ENCODE peak calls at places on chromosomes 7 and 10, in five cellular contexts. One of them, this sample, is unnamed.

GRCh38 chr7:90267263-90267858 is 22.4 kb downstream of the CFAP69 start:
- DNase-seq in ovary: no peak
- DNase-seq in HL-60: no peak
- DNase-seq in GM23338: no peak
- DNase-seq in SJSA1: no peak
- DNase-seq in this sample: no peak

GRCh38 chr7:104951546-104951945 is 62.5 kb upstream of the KMT2E start:
- DNase-seq in ovary: no peak
- DNase-seq in HL-60: no peak
- DNase-seq in GM23338: no peak
- DNase-seq in SJSA1: no peak
- DNase-seq in this sample: no peak

GRCh38 chr10:72303424-72304128 is 29.9 kb downstream of the DDIT4 start:
- DNase-seq in ovary: no peak
- DNase-seq in HL-60: no peak
- DNase-seq in GM23338: no peak
- DNase-seq in SJSA1: no peak
- DNase-seq in this sample: no peak

GRCh38 chr10:131087464-131088215 is 223.9 kb downstream of the TCERG1L start:
- DNase-seq in ovary: no peak
- DNase-seq in HL-60: no peak
- DNase-seq in GM23338: no peak
- DNase-seq in SJSA1: no peak
- DNase-seq in this sample: no peak

GRCh38 chr10:95519132-95519487 is 42.1 kb downstream of the SORBS1 start:
- DNase-seq in ovary: no peak
- DNase-seq in HL-60: no peak
- DNase-seq in GM23338: no peak
- DNase-seq in SJSA1: no peak
- DNase-seq in this sample: no peak

GRCh38 chr10:77983384-77984341 is 45.7 kb downstream of the POLR3A start:
- DNase-seq in ovary: no peak
- DNase-seq in HL-60: no peak
- DNase-seq in GM23338: no peak
- DNase-seq in SJSA1: no peak
- DNase-seq in this sample: no peak

GRCh38 chr10:4382811-4383210 is 443.2 kb upstream of the AKR1E2 start:
- DNase-seq in ovary: no peak
- DNase-seq in HL-60: no peak
- DNase-seq in GM23338: no peak
- DNase-seq in SJSA1: no peak
- DNase-seq in this sample: no peak

GRCh38 chr7:89623018-89623672 is 531.1 kb upstream of the STEAP1 start:
- DNase-seq in ovary: peak; percentile 36
- DNase-seq in HL-60: no peak
- DNase-seq in GM23338: peak; percentile 66
- DNase-seq in SJSA1: no peak
- DNase-seq in this sample: no peak

GRCh38 chr10:48745662-48746245 is 61.1 kb downstream of the WDFY4 start:
- DNase-seq in ovary: no peak
- DNase-seq in HL-60: no peak
- DNase-seq in GM23338: peak; percentile 87
- DNase-seq in SJSA1: no peak
- DNase-seq in this sample: no peak

GRCh38 chr7:86930554-86931307 is 128.7 kb downstream of the ELAPOR2 start:
- DNase-seq in ovary: no peak
- DNase-seq in HL-60: no peak
- DNase-seq in GM23338: no peak
- DNase-seq in SJSA1: no peak
- DNase-seq in this sample: no peak

GRCh38 chr10:3172081-3172445 is 519 bp downstream of the PITRM1 start:
- DNase-seq in ovary: no peak
- DNase-seq in HL-60: peak; percentile 8
- DNase-seq in GM23338: peak; percentile 15
- DNase-seq in SJSA1: peak; percentile 53
- DNase-seq in this sample: no peak

GRCh38 chr7:22109761-22110160 is 164.1 kb upstream of the CDCA7L start:
- DNase-seq in ovary: peak; percentile 25
- DNase-seq in HL-60: no peak
- DNase-seq in GM23338: peak; percentile 82
- DNase-seq in SJSA1: peak; percentile 50
- DNase-seq in this sample: no peak

GRCh38 chr7:138891446-138891810 is 89.8 kb downstream of the KIAA1549 start:
- DNase-seq in ovary: no peak
- DNase-seq in HL-60: no peak
- DNase-seq in GM23338: no peak
- DNase-seq in SJSA1: no peak
- DNase-seq in this sample: no peak

GRCh38 chr10:61175331-61175730 is 231.3 kb upstream of the RHOBTB1 start:
- DNase-seq in ovary: no peak
- DNase-seq in HL-60: no peak
- DNase-seq in GM23338: no peak
- DNase-seq in SJSA1: no peak
- DNase-seq in this sample: no peak

DNA sequence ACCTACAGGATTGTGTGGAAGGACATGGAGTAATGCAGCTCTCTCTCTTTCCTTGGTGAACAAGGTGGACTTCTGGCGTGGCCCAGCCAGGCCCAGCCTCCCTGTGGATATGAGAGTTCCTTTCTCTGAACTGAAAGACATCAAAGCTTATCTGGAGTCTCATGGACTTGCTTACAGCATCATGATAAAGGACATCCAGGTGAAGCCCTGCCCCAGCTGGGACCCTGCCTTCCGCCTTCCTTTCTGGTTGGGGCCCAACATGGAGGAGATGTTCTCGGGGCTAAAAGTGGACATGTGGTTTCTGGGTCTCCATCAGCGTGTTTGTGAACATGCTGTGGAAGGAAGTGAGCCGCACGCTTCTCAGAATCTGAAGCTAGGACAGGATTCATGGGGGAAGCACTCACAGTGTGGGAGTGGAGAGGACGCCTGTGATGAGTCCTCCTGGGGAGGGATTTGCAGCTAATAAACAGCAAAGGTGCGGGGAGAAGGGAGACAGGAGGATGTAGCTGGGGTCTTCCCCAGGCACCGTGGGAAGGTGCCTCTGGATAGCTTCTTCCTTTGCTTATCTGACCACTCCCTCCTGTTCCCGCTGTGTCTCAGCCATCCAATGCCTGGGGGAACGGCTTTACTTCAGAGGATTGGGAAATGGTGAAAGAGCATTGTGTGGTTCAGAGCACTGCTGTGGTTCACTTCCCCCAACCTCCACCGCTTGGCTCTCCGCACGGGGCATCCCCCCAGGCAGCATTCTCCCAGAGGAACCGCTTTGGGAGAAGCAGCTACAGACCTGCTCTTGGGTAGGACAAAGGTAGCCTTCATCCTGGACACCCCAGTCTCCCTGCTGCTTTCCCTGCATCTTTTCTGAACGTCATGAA is 5.5 kb downstream of the CPA5 start:
- DNase-seq in ovary: no peak
- DNase-seq in HL-60: no peak
- DNase-seq in GM23338: no peak
- DNase-seq in SJSA1: no peak
- DNase-seq in this sample: no peak
- H3K27ac ChIP-seq in ovary: peak overlapping the region; percentile 30
- H3K27ac ChIP-seq in HL-60: no peak overlapping the region
- H3K27ac ChIP-seq in GM23338: no peak overlapping the region
- H3K27ac ChIP-seq in SJSA1: peak overlapping the region; percentile 22
- H3K27ac ChIP-seq in this sample: no peak overlapping the region

DNA sequence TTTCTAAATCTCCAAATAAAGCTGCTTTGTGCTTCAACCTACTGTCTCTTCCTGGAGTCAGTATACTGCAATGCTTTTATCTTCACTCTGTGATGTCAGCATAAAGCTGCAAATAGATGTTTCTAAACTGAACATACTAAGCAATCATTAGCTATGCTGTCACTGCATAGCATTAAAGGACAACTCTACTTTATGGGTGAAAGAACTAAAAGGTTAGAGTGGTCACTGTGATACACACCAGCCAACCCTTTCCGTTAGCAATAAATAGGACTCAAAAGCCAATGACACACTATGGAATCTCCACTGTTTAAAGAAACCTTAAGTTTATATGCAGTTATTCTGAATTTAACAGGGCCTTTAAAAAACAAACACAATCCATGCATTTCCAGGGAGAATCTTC is 1.8 kb downstream of the CCDC186 start:
- DNase-seq in ovary: no peak
- DNase-seq in HL-60: no peak
- DNase-seq in GM23338: no peak
- DNase-seq in SJSA1: no peak
- DNase-seq in this sample: no peak
- H3K27ac ChIP-seq in ovary: peak overlapping the region; percentile 90
- H3K27ac ChIP-seq in HL-60: no peak overlapping the region
- H3K27ac ChIP-seq in GM23338: no peak overlapping the region
- H3K27ac ChIP-seq in SJSA1: no peak overlapping the region
- H3K27ac ChIP-seq in this sample: peak overlapping the region; percentile 23

DNA sequence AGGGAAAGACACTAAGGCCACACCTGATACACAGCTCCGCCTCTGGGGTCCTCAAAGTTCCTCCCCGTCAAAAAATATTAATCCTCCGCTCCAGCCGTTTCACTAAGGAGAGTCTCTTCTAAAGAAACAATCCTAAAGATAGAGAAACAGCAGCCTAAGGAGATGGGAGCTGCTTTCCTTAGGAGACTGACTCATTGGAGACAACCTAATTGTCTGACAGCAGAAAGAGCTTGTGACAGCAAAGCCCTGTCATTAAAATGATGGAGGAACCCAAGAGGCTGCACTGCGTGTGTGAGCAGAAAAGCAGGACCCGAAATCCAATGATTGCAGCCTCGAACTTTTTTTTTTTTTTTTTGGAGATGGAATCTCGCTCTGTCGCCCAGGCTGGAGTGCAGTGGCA is 44.0 kb upstream of the TNRC18 start:
- DNase-seq in ovary: no peak
- DNase-seq in HL-60: no peak
- DNase-seq in GM23338: no peak
- DNase-seq in SJSA1: no peak
- DNase-seq in this sample: no peak
- H3K27ac ChIP-seq in ovary: no peak overlapping the region
- H3K27ac ChIP-seq in HL-60: no peak overlapping the region
- H3K27ac ChIP-seq in GM23338: no peak overlapping the region
- H3K27ac ChIP-seq in SJSA1: no peak overlapping the region
- H3K27ac ChIP-seq in this sample: no peak overlapping the region

DNA sequence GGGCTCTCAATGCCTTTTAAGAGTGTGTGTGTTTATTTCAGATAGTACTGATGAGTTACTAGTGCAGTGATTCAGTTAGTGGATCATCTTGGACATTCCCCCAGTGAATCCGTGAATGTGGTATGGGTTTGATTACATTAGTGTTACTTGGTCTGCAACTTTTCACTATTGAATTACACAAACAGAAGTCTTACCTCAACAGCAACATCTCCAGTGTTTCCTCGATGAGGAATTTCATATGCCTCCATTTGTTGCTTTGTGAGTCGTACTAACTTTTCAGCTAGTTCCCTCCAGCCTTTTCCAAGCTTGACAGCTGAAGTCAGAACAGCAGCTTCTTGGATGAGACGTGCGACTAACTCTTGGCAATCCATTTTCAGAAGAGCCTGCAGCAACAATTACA is 63.2 kb downstream of the MACC1 start:
- DNase-seq in ovary: no peak
- DNase-seq in HL-60: no peak
- DNase-seq in GM23338: no peak
- DNase-seq in SJSA1: no peak
- DNase-seq in this sample: no peak
- H3K27ac ChIP-seq in ovary: no peak overlapping the region
- H3K27ac ChIP-seq in HL-60: no peak overlapping the region
- H3K27ac ChIP-seq in GM23338: no peak overlapping the region
- H3K27ac ChIP-seq in SJSA1: no peak overlapping the region
- H3K27ac ChIP-seq in this sample: no peak overlapping the region

GRCh38 chr7:45239486-45239885 is 81.9 kb downstream of the RAMP3 start:
- DNase-seq in ovary: no peak
- DNase-seq in HL-60: no peak
- DNase-seq in GM23338: no peak
- DNase-seq in SJSA1: no peak
- DNase-seq in this sample: no peak
- H3K27ac ChIP-seq in ovary: no peak overlapping the region
- H3K27ac ChIP-seq in HL-60: no peak overlapping the region
- H3K27ac ChIP-seq in GM23338: no peak overlapping the region
- H3K27ac ChIP-seq in SJSA1: no peak overlapping the region
- H3K27ac ChIP-seq in this sample: no peak overlapping the region

GRCh38 chr7:94654764-94655561 is 970 bp downstream of the SGCE start:
- DNase-seq in ovary: peak; percentile 64
- DNase-seq in HL-60: no peak
- DNase-seq in GM23338: peak; percentile 48
- DNase-seq in SJSA1: no peak
- DNase-seq in this sample: no peak
- H3K27ac ChIP-seq in ovary: peak overlapping the region; percentile 90
- H3K27ac ChIP-seq in HL-60: no peak overlapping the region
- H3K27ac ChIP-seq in GM23338: no peak overlapping the region
- H3K27ac ChIP-seq in SJSA1: peak overlapping the region; percentile 87
- H3K27ac ChIP-seq in this sample: peak overlapping the region; percentile 59

DNA sequence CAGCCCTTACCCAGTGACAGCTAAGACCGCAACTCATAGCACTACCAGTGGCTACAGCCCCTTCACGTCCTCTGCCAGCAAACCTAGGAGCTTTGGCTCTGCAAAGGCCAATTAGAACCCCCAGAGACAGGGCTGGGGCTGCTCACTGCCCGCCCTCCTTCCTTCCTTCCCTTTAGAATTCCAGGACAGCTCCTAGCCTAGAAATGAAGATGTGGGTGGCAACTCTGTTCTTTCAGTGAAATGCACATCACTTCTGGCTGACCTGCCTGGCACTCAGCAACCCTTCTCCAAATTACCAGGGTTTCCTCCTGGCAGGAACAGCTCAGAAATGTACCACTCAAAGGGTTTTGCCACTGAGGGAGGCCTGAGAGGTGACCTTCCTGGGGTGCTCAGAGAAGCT is 99.9 kb downstream of the FAM53B start:
- DNase-seq in ovary: no peak
- DNase-seq in HL-60: no peak
- DNase-seq in GM23338: no peak
- DNase-seq in SJSA1: no peak
- DNase-seq in this sample: no peak
- H3K27ac ChIP-seq in ovary: no peak overlapping the region
- H3K27ac ChIP-seq in HL-60: no peak overlapping the region
- H3K27ac ChIP-seq in GM23338: no peak overlapping the region
- H3K27ac ChIP-seq in SJSA1: no peak overlapping the region
- H3K27ac ChIP-seq in this sample: peak overlapping the region; percentile 98

DNA sequence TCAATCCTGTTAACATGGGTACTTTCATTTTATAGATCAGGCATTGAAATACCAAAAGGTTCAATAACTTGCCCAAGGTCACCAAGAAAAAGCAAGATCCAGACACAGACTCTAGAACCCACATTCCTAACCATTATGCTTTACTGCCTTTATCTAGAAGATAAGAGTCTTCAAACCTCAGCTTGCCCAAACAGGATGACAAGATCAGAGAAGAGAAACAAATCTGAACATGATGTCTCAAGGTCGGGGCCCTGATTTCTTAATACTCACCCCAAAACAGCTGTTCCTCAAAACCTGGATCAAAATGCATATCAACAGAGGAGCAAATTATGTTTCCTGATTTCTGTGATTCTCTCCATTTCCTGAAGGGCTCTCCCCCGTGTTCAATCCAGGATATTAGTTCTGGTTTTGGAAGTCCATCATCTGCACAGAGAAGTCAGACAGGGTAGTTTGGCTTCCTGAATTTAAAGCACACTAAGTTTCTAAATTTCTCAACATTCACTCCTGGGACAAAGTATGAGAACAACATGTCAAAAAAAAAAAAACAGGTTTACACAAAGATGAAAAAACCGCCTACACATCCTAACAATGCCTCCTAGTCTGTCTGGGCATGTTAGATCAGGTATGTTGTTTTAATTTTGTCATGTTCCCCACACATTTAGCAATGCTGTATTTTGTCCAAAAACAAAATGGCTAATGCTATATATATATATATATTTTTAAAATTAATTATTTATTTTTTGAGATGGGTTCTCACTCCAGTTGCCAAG is 16.2 kb downstream of the ZNF786 start:
- DNase-seq in ovary: no peak
- DNase-seq in HL-60: no peak
- DNase-seq in GM23338: no peak
- DNase-seq in SJSA1: no peak
- DNase-seq in this sample: no peak
- H3K27ac ChIP-seq in ovary: no peak overlapping the region
- H3K27ac ChIP-seq in HL-60: no peak overlapping the region
- H3K27ac ChIP-seq in GM23338: no peak overlapping the region
- H3K27ac ChIP-seq in SJSA1: no peak overlapping the region
- H3K27ac ChIP-seq in this sample: no peak overlapping the region